ENCODE peak calls at places on chromosomes 5 and 9, in five cellular contexts. J is left cardiac atrium, X is Right ventricle myocardium superior, U is endodermal cell, N is dorsolateral prefrontal cortex. L is an unnamed sample.

GRCh38 chr5:135034186-135034962 is at the start of gene PITX1:
- DNase-seq in N (no peak), X (no peak), U (peak), J (no peak), L (no peak)

GRCh38 chr9:116112236-116112635 is 41.4 kb upstream of the PAPPA start:
- DNase-seq in U (no peak), N (no peak), X (no peak), J (no peak), L (no peak)

GRCh38 chr9:86470326-86470725 is 116.1 kb upstream of the TUT7 start:
- DNase-seq in N (no peak), J (no peak), U (no peak), X (no peak), L (no peak)

GRCh38 chr5:149274964-149275363 is 3.3 kb downstream of the AFAP1L1 start:
- DNase-seq in J (no peak), X (no peak), N (no peak), U (no peak), L (no peak)

GRCh38 chr9:124709291-124709690 is 61.8 kb downstream of the NR6A1 start:
- DNase-seq in U (no peak), X (no peak), N (no peak), J (no peak), L (no peak)

GRCh38 chr5:26278078-26278477 is 760.3 kb downstream of the CDH9 start:
- DNase-seq in J (no peak), X (no peak), U (no peak), N (no peak), L (no peak)

GRCh38 chr9:94002316-94003140 is 47.4 kb upstream of the BARX1 start:
- DNase-seq in U (peak), X (no peak), J (no peak), N (no peak), L (no peak)

GRCh38 chr9:9920425-9920824 is 692.4 kb downstream of the PTPRD start:
- DNase-seq in X (no peak), N (no peak), U (no peak), J (no peak), L (peak)

GRCh38 chr9:70120834-70121510 is 77.3 kb downstream of the MAMDC2 start:
- DNase-seq in U (peak), J (peak), X (peak), N (no peak), L (no peak)

GRCh38 chr5:375336-375920 is 53.9 kb downstream of the AHRR start:
- DNase-seq in X (no peak), U (peak), N (no peak), J (no peak), L (no peak)

GRCh38 chr5:92017786-92018185 is 634.7 kb upstream of the ARRDC3 start:
- DNase-seq in J (no peak), N (no peak), X (no peak), U (no peak), L (no peak)

GRCh38 chr9:106019017-106019692 is 324.8 kb downstream of the TMEM38B start:
- DNase-seq in N (no peak), X (no peak), U (no peak), J (no peak), L (no peak)

GRCh38 chr9:21836437-21837161 is 34.2 kb downstream of the MTAP start:
- DNase-seq in X (no peak), J (no peak), U (no peak), N (no peak), L (peak)

GRCh38 chr5:74340476-74340875 is 300.1 kb downstream of the ENC1 start:
- DNase-seq in N (no peak), J (no peak), X (no peak), U (no peak), L (no peak)

GRCh38 chr5:134714120-134714519 is 24.2 kb upstream of the CAMLG start:
- DNase-seq in J (no peak), X (no peak), N (no peak), U (peak), L (no peak)

GRCh38 chr5:62354028-62354874 is 48.2 kb downstream of the KIF2A start:
- DNase-seq in U (no peak), N (no peak), X (no peak), J (no peak), L (no peak)

GRCh38 chr5:42948961-42949347 is 91.2 kb downstream of the ANXA2R start:
- DNase-seq in X (no peak), J (no peak), U (no peak), N (no peak), L (no peak)

GRCh38 chr5:178137991-178138390 is 7.2 kb downstream of the RMND5B start:
- DNase-seq in U (no peak), J (no peak), X (no peak), N (no peak), L (no peak)

GRCh38 chr5:117454716-117455212 is 880.1 kb upstream of the SEMA6A start:
- DNase-seq in X (peak), U (peak), N (no peak), J (peak), L (no peak)

GRCh38 chr5:80254767-80255424 is 952 bp downstream of the SERINC5 start:
- DNase-seq in J (no peak), X (no peak), U (no peak), N (no peak), L (peak)

GRCh38 chr9:35035851-35036701 is 36.3 kb downstream of the VCP start:
- DNase-seq in J (peak), U (peak), N (no peak), X (peak), L (no peak)

L was measured in occipital lobe.